ENCODE peak calls at places on chromosome 6, in six cellular contexts. X is HepG2, V is mammary epithelial cell, T is breast epithelium, M is cardiac muscle cell, J is fibroblast of lung. S is an unnamed sample.

GRCh38 chr6:159871241-159871640 is 19.5 kb upstream of the MAS1 start:
- DNase-seq in X (no peak), V (no peak), T (no peak), M (peak; percentile 27), J (no peak), S (no peak)

GRCh38 chr6:146767632-146768031 is 168.9 kb downstream of the ADGB start:
- DNase-seq in X (no peak), V (no peak), T (no peak), M (no peak), J (no peak), S (no peak)

GRCh38 chr6:129469070-129469662 is 240.8 kb downstream of the ARHGAP18 start:
- DNase-seq in X (no peak), V (peak; percentile 11), T (no peak), M (no peak), J (no peak), S (no peak)

GRCh38 chr6:166511316-166511715 is 75.2 kb downstream of the RAMACL start:
- DNase-seq in X (no peak), V (no peak), T (no peak), M (no peak), J (no peak), S (no peak)

GRCh38 chr6:70520575-70520974 is 46.2 kb upstream of the SDHAF4 start:
- DNase-seq in X (peak; percentile 3), V (no peak), T (no peak), M (peak; percentile 40), J (peak; percentile 36), S (no peak)

GRCh38 chr6:142200846-142201628 is 54.0 kb downstream of the VTA1 start:
- DNase-seq in X (no peak), V (no peak), T (no peak), M (peak; percentile 46), J (no peak), S (no peak)

GRCh38 chr6:4776493-4776966 is 326 bp downstream of the CDYL start:
- DNase-seq in X (peak; percentile 22), V (no peak), T (no peak), M (no peak), J (no peak), S (no peak)

GRCh38 chr6:6801635-6802218 is 213.2 kb downstream of the LY86 start:
- DNase-seq in X (no peak), V (no peak), T (no peak), M (no peak), J (no peak), S (no peak)

GRCh38 chr6:164396071-164397047 is 913.0 kb downstream of the C6orf118 start:
- DNase-seq in X (no peak), V (no peak), T (no peak), M (peak; percentile 23), J (no peak), S (no peak)

GRCh38 chr6:27332692-27333641 is 20.9 kb upstream of the POM121L2 start:
- DNase-seq in X (peak; percentile 75), V (peak; percentile 76), T (no peak), M (peak; percentile 47), J (peak; percentile 59), S (peak; percentile 76)

GRCh38 chr6:133591330-133591729 is 297.6 kb upstream of the TCF21 start:
- DNase-seq in X (no peak), V (no peak), T (no peak), M (no peak), J (peak; percentile 34), S (no peak)

GRCh38 chr6:139308936-139309603 is 17.3 kb upstream of the TXLNB start:
- DNase-seq in X (peak; percentile 72), V (peak; percentile 40), T (no peak), M (peak; percentile 79), J (peak; percentile 82), S (no peak)

GRCh38 chr6:30091577-30092381 is 16.2 kb upstream of the RNF39 start:
- DNase-seq in X (peak; percentile 30), V (no peak), T (peak; percentile 56), M (peak; percentile 64), J (peak; percentile 29), S (peak; percentile 78)

GRCh38 chr6:134502614-134503541 is 185.0 kb upstream of the SGK1 start:
- DNase-seq in X (no peak), V (peak; percentile 38), T (peak; percentile 83), M (no peak), J (no peak), S (no peak)

GRCh38 chr6:89120371-89120770 is 2.5 kb upstream of the SRSF12 start:
- DNase-seq in X (no peak), V (no peak), T (no peak), M (no peak), J (peak; percentile 20), S (no peak)

GRCh38 chr6:43702522-43703440 is 15.2 kb upstream of the MRPS18A start:
- DNase-seq in X (peak; percentile 93), V (peak; percentile 77), T (peak; percentile 63), M (peak; percentile 97), J (peak; percentile 98), S (peak; percentile 97)

GRCh38 chr6:82711992-82712788 is 348.6 kb downstream of the TPBG start:
- DNase-seq in X (no peak), V (no peak), T (no peak), M (peak; percentile 70), J (no peak), S (no peak)

GRCh38 chr6:126112171-126112632 is 125.9 kb downstream of the TRMT11 start:
- DNase-seq in X (no peak), V (peak; percentile 51), T (no peak), M (peak; percentile 39), J (no peak), S (no peak)

GRCh38 chr6:112939543-112939942 is 592.4 kb downstream of the RFPL4B start:
- DNase-seq in X (no peak), V (no peak), T (no peak), M (peak; percentile 52), J (peak; percentile 12), S (no peak)

GRCh38 chr6:153208706-153209105 is 77.6 kb upstream of the RGS17 start:
- DNase-seq in X (no peak), V (no peak), T (no peak), M (peak; percentile 10), J (no peak), S (no peak)

GRCh38 chr6:101490857-101491256 is 97.3 kb downstream of the GRIK2 start:
- DNase-seq in X (no peak), V (peak; percentile 27), T (no peak), M (no peak), J (no peak), S (no peak)

GRCh38 chr6:32176476-32177181 is 745 bp upstream of the AGPAT1 start:
- DNase-seq in X (no peak), V (peak; percentile 76), T (no peak), M (peak; percentile 70), J (peak; percentile 81), S (peak; percentile 77)

GRCh38 chr6:151408858-151409257 is 17.5 kb upstream of the ZBTB2 start:
- DNase-seq in X (no peak), V (no peak), T (no peak), M (no peak), J (no peak), S (no peak)

GRCh38 chr6:157060440-157060949 is 262.8 kb downstream of the TMEM242 start:
- DNase-seq in X (no peak), V (no peak), T (no peak), M (no peak), J (no peak), S (no peak)

GRCh38 chr6:148464319-148465010 is 121.8 kb downstream of the SASH1 start:
- DNase-seq in X (peak; percentile 63), V (peak; percentile 42), T (peak; percentile 69), M (peak; percentile 84), J (peak; percentile 86), S (peak; percentile 59)

GRCh38 chr6:44064089-44064947 is 62.9 kb downstream of the MRPL14 start:
- DNase-seq in X (peak; percentile 56), V (peak; percentile 99), T (no peak), M (peak; percentile 97), J (peak; percentile 91), S (no peak)

GRCh38 chr6:139290787-139291294 is 957 bp downstream of the TXLNB start:
- DNase-seq in X (no peak), V (no peak), T (no peak), M (peak; percentile 61), J (peak; percentile 67), S (no peak)

DNA sequence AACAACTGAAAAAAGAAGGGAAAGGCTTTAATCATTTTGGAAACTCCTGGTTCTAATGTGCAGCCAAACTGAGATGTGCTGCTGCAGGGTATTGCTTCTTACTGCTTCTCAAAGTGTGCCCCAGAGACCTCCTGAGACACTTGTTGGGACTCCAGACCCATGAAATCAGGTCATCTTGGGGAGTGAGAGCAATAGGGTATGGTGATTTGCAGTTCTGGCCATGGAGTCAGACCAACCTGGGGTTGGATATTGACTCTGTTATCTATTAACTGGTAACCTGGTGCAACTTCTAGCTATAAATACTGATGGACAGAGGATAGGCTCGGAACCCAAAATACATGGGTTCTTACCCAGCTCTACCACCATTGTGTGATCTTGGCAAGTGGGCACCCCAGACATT is 3.8 kb downstream of the TSPO2 start:
- DNase-seq in X (no peak), V (no peak), T (no peak), M (no peak), J (no peak), S (no peak)
- TF ChIP-seq CTCF in X (no peak), V (no peak), T (no peak), M (no peak), J (no peak), S (no peak)

DNA sequence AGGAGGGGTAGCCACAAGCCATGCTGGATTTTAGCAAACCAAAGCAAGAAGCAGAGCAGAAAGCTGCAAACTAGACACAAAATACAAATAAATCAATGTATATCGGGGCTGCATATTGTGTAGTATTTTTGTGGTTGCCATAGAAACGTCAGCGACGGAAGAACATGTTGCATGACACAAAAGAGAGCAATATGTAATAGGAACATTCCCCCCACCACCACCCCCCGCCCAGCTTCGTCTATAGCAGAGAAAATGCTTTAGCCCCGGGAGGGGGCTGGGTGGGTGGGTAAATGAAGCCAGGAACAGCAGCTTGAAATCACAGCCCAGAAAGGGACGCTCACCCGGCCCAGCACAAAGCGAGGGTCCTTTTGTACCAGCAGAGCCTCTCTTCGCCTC is 507 bp downstream of the AGPAT4 start:
- DNase-seq in X (no peak), V (peak; percentile 18), T (no peak), M (peak; percentile 65), J (peak; percentile 76), S (peak; percentile 9)
- H3K27ac ChIP-seq in X (no peak overlapping the region), V (peak overlapping the region; percentile 95), T (peak overlapping the region; percentile 75), M (peak overlapping the region; percentile 98), J (peak overlapping the region; percentile 81), S (peak overlapping the region; percentile 94)

GRCh38 chr6:130962951-130963350 is 100.1 kb downstream of the EPB41L2 start:
- DNase-seq in X (no peak), V (no peak), T (no peak), M (no peak), J (no peak), S (no peak)
- TF ChIP-seq CTCF in X (no peak), V (no peak), T (no peak), M (no peak), J (no peak), S (no peak)

GRCh38 chr6:105902401-105903031 is 183.6 kb upstream of the PRDM1 start:
- DNase-seq in X (no peak), V (no peak), T (no peak), M (no peak), J (no peak), S (no peak)

GRCh38 chr6:105897131-105897530 is 189.0 kb upstream of the PRDM1 start:
- DNase-seq in X (no peak), V (no peak), T (no peak), M (no peak), J (no peak), S (no peak)

GRCh38 chr6:105898286-105898685 is 187.8 kb upstream of the PRDM1 start:
- DNase-seq in X (no peak), V (peak; percentile 79), T (no peak), M (no peak), J (peak; percentile 60), S (no peak)

GRCh38 chr6:105900120-105900937 is 185.8 kb upstream of the PRDM1 start:
- DNase-seq in X (no peak), V (peak; percentile 71), T (no peak), M (peak; percentile 10), J (peak; percentile 69), S (no peak)

GRCh38 chr6:105901583-105901982 is 184.6 kb upstream of the PRDM1 start:
- DNase-seq in X (no peak), V (no peak), T (no peak), M (no peak), J (no peak), S (no peak)
- H3K27ac ChIP-seq in X (no peak overlapping the region), V (no peak overlapping the region), T (no peak overlapping the region), M (no peak overlapping the region), J (no peak overlapping the region), S (no peak overlapping the region)

S was measured in RWPE1.